ENCODE peak calls at places on chromosomes 4 and X, in five cellular contexts. O is tibial artery, G is HEK293T, C is putamen, Y is tibial nerve. X is an unnamed sample.
A peak's percentile ranks its signal among the peaks of the same experiment; 100 is the strongest.

GRCh38 chr4:33543941-33544450 is 2700.3 kb downstream of the ARAP2 start:
- DNase-seq in O (no peak), G (no peak), C (no peak), Y (no peak), X (no peak)

GRCh38 chr4:188714907-188715306 is 575.7 kb downstream of the TRIML1 start:
- DNase-seq in O (no peak), G (no peak), C (no peak), Y (no peak), X (no peak)

GRCh38 chr4:7166981-7167700 is 25.2 kb upstream of the SORCS2 start:
- DNase-seq in O (no peak), G (no peak), C (no peak), Y (peak; percentile 12), X (no peak)

GRCh38 chr4:98663226-98664006 is 5.0 kb upstream of the TSPAN5 start:
- DNase-seq in O (peak; percentile 32), G (no peak), C (no peak), Y (peak; percentile 15), X (no peak)

GRCh38 chr4:106034205-106034604 is 138.9 kb downstream of the NPNT start:
- DNase-seq in O (no peak), G (no peak), C (no peak), Y (no peak), X (peak; percentile 52)

GRCh38 chrX:110569506-110569905 is 210.9 kb downstream of the RTL9 start:
- DNase-seq in O (no peak), G (no peak), C (no peak), Y (no peak), X (no peak)

GRCh38 chr4:74098628-74098995 is 383 bp downstream of the CXCL2 start:
- DNase-seq in O (no peak), G (no peak), C (no peak), Y (no peak), X (no peak)

GRCh38 chrX:140298946-140299345 is 205.9 kb downstream of the SOX3 start:
- DNase-seq in O (no peak), G (no peak), C (no peak), Y (no peak), X (no peak)

GRCh38 chr4:185346975-185347601 is 48.6 kb downstream of the LRP2BP start:
- DNase-seq in O (no peak), G (no peak), C (no peak), Y (no peak), X (no peak)